ENCODE peak calls at places on chromosome 2, in six cellular contexts. O, Z, Q, E, B and U are unnamed samples.
A peak's percentile ranks its signal among the peaks of the same experiment; 100 is the strongest.

GRCh38 chr2:104043864-104044263 is 810.1 kb upstream of the POU3F3 start:
- DNase-seq in O (no peak), Z (no peak), Q (no peak), E (no peak), B (no peak), U (no peak)

GRCh38 chr2:40716879-40717278 is 265.0 kb upstream of the SLC8A1 start:
- DNase-seq in O (no peak), Z (no peak), Q (no peak), E (no peak), B (peak; percentile 81), U (no peak)

GRCh38 chr2:12202702-12203101 is 456.3 kb downstream of the LPIN1 start:
- DNase-seq in O (no peak), Z (no peak), Q (no peak), E (no peak), B (peak; percentile 42), U (no peak)

GRCh38 chr2:166627893-166628292 is 133.8 kb upstream of the SCN7A start:
- DNase-seq in O (no peak), Z (no peak), Q (no peak), E (no peak), B (peak; percentile 4), U (no peak)

GRCh38 chr2:128299628-128300027 is 19.0 kb downstream of the HS6ST1 start:
- DNase-seq in O (no peak), Z (no peak), Q (no peak), E (no peak), B (no peak), U (no peak)

GRCh38 chr2:62478093-62478580 is 27.9 kb downstream of the TMEM17 start:
- DNase-seq in O (no peak), Z (no peak), Q (no peak), E (no peak), B (peak; percentile 24), U (no peak)

GRCh38 chr2:179193759-179194394 is 70.8 kb downstream of the SESTD1 start:
- DNase-seq in O (no peak), Z (no peak), Q (no peak), E (no peak), B (no peak), U (no peak)

GRCh38 chr2:74536166-74536950 is 6.6 kb downstream of the HTRA2 start:
- DNase-seq in O (no peak), Z (no peak), Q (no peak), E (no peak), B (no peak), U (no peak)

GRCh38 chr2:11923935-11924334 is 177.5 kb downstream of the LPIN1 start:
- DNase-seq in O (no peak), Z (no peak), Q (no peak), E (no peak), B (no peak), U (no peak)

GRCh38 chr2:168346725-168347477 is 99.5 kb upstream of the STK39 start:
- DNase-seq in O (no peak), Z (peak; percentile 70), Q (peak; percentile 56), E (peak; percentile 47), B (peak; percentile 63), U (peak; percentile 73)

GRCh38 chr2:26772064-26773001 is 8.2 kb downstream of the SLC35F6 start:
- DNase-seq in O (peak; percentile 70), Z (peak; percentile 94), Q (peak; percentile 91), E (peak; percentile 31), B (peak; percentile 38), U (peak; percentile 99)

GRCh38 chr2:118848381-118849225 is 1.2 kb upstream of the EN1 start:
- DNase-seq in O (no peak), Z (no peak), Q (no peak), E (no peak), B (no peak), U (peak; percentile 52)
- H3K4me3 ChIP-seq in O (peak overlapping the region; percentile 9), Z (no peak overlapping the region), Q (no peak overlapping the region), E (no peak overlapping the region), B (no peak overlapping the region), U (peak overlapping the region; percentile 9)

GRCh38 chr2:3211256-3211970 is 166.2 kb downstream of the EIPR1 start:
- DNase-seq in O (no peak), Z (no peak), Q (no peak), E (no peak), B (no peak), U (no peak)

GRCh38 chr2:3209258-3209657 is 168.4 kb downstream of the EIPR1 start:
- DNase-seq in O (no peak), Z (no peak), Q (no peak), E (no peak), B (no peak), U (no peak)

GRCh38 chr2:3208591-3208990 is 169.0 kb downstream of the EIPR1 start:
- DNase-seq in O (no peak), Z (no peak), Q (no peak), E (no peak), B (no peak), U (no peak)

GRCh38 chr2:3211971-3212362 is 165.7 kb downstream of the EIPR1 start:
- DNase-seq in O (no peak), Z (no peak), Q (no peak), E (no peak), B (no peak), U (no peak)

DNA sequence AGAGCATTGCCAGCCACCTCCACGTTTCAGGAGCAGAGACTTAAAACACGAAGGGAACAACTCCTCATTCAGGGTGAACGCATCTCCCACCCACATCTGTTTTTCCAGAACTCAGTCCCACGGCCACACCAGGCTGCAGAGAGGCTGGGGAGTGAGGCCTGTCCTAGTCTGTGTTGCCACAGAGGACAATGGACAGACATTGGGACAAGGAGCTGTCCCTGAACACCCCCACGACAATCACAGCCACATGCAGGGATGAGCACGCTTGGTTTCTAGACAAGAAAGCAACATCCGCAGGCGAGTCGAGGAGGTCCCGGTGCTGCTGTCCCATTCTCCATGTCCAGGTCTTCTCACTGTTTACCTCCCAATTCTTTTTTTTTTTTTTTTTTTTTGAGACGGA is 167.4 kb downstream of the EIPR1 start:
- DNase-seq in O (no peak), Z (no peak), Q (no peak), E (no peak), B (no peak), U (no peak)
- H3K4me1 ChIP-seq in O (no peaks in the 10 kb centered on the region), Z (no peaks in the 10 kb centered on the region), Q (no peaks in the 10 kb centered on the region), E (no peaks in the 10 kb centered on the region), B (no peaks in the 10 kb centered on the region), U (no peaks in the 10 kb centered on the region)

DNA sequence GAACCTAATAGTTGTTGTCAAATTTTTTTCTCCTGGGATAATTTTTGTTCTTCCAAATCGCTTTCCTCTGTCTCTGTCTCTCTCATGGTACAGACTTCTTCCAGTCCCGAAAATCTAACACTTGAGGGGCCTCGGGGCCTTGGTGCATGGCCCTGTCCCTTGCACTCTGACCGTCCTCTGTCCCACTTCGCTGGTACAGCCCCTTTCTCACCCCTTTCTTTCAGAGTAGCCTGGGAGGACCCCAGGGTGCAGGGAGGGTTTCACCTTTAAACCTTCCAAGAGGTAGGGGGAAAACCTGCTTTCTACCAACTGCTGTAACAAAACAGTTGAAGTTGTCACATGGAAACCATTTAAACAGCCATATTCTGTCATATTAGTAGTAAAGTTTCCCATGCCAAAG is 22.2 kb upstream of the FAHD2A start:
- DNase-seq in O (no peak), Z (no peak), Q (no peak), E (no peak), B (no peak), U (no peak)
- H3K9me3 ChIP-seq in O (no peaks in the 10 kb centered on the region), Z (no peaks in the 10 kb centered on the region), Q (no peaks in the 10 kb centered on the region), E (no peaks in the 10 kb centered on the region), B (no peaks in the 10 kb centered on the region), U (no peaks in the 10 kb centered on the region)

GRCh38 chr2:30237346-30238142 is 6.2 kb downstream of the LBH start:
- DNase-seq in O (no peak), Z (no peak), Q (no peak), E (no peak), B (no peak), U (no peak)

GRCh38 chr2:30240162-30240696 is 8.9 kb downstream of the LBH start:
- DNase-seq in O (no peak), Z (no peak), Q (no peak), E (no peak), B (no peak), U (no peak)

GRCh38 chr2:30236591-30237245 is 5.4 kb downstream of the LBH start:
- DNase-seq in O (peak; percentile 41), Z (no peak), Q (no peak), E (no peak), B (no peak), U (no peak)

GRCh38 chr2:30238143-30238800 is 6.9 kb downstream of the LBH start:
- DNase-seq in O (no peak), Z (no peak), Q (no peak), E (no peak), B (no peak), U (no peak)

DNA sequence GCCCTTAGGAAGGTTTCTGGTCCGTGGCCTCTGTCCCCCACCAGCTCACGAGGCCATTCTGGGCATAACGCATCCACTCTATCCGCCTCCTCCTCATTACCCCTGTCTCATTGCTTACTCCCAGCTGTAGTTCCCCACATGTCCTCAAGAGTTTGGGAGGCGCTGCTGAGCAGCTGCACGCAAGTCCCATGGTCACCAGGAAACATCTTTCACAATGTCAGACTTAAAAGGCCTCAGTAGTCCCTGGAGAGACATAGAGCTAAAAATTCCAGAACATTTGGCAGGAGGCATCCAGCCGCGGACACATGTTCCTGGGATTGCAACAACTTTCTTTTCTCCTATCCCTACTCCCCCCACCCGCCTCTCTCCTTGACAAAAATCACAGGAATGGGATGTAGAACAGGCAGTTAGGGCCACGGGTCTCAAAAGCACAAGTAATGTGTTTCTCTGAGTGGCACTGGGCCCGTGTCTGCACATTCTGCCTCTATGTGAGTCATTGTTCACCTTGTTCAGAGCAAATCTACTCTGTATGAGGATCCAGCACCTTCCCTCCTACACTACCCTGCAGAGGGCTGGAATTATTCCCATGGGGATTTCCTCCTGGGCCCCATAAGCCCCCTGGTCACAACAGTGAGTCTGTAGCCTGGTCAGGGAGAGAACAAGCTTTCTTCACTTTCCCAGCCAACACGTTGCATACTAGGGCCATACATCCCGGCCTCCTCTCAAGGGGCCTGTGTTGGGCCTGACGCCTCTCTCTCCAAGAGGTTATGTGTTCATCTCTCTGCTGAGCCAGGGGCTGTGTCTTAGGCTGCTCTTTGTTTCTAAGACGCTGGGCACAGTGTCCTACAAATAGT is 8.2 kb downstream of the LBH start:
- DNase-seq in O (no peak), Z (no peak), Q (peak; percentile 72), E (peak; percentile 48), B (peak; percentile 67), U (peak; percentile 87)
- H3K4me3 ChIP-seq in O (peak overlapping the region; percentile 24), Z (no peak overlapping the region), Q (peak overlapping the region; percentile 82), E (peak overlapping the region; percentile 39), B (peak overlapping the region; percentile 1), U (no peak overlapping the region)

DNA sequence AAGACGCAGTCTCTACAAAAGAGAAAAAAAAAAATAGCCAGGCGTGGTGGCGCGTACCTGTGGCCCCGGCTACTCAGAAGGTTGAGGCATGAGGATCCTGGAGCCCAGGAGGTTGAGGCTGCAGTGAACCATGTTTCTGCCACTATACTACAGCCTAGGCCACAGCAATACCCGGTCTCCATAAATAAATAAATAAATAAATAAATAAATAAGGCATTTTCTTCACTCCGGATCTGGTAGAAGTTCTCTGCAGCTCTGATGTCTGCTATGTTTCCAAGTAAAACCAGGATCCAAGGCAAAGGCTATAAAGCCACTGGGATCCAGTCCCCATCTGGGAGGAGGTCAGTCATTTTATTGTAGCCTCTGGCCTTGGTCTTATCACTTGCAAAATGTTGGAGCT is 15.5 kb downstream of the NFE2L2 start:
- DNase-seq in O (no peak), Z (no peak), Q (no peak), E (no peak), B (no peak), U (no peak)
- H3K4me1 ChIP-seq in O (peaks cover 80% of the 10 kb centered on the region), Z (peaks cover 39% of the 10 kb centered on the region), Q (peaks cover 99% of the 10 kb centered on the region), E (peaks cover 64% of the 10 kb centered on the region), B (peaks cover 32% of the 10 kb centered on the region), U (peaks cover 99% of the 10 kb centered on the region)

GRCh38 chr2:238666543-238666942 is 181.3 kb upstream of the TWIST2 start:
- DNase-seq in O (no peak), Z (no peak), Q (no peak), E (no peak), B (no peak), U (no peak)
- H3K9me3 ChIP-seq in O (peaks cover 1% of the 10 kb centered on the region), Z (no peaks in the 10 kb centered on the region), Q (peaks cover 10% of the 10 kb centered on the region), E (no peaks in the 10 kb centered on the region), B (peaks cover 2% of the 10 kb centered on the region), U (peaks cover 12% of the 10 kb centered on the region)